ENCODE peak calls at places on chromosome 6, in ten cellular contexts. S is neuronal stem cell, Q is PC-3, M is PC-9, W is HL-60, Y is cardiac muscle cell, T is tibial nerve, H is esophagus muscularis mucosa, O is NT2/D1, U is HCT116. Z is an unnamed sample.

GRCh38 chr6:25169551-25170335 is 109.4 kb upstream of the CARMIL1 start:
- DNase-seq in S (no peak), Q (no peak), M (no peak), W (no peak), Y (no peak), T (no peak), H (no peak), O (no peak), U (no peak), Z (no peak)

GRCh38 chr6:79812195-79812594 is 135.2 kb downstream of the ELOVL4 start:
- DNase-seq in S (no peak), Q (no peak), M (no peak), W (no peak), Y (no peak), T (no peak), H (no peak), O (no peak), U (no peak), Z (no peak)

GRCh38 chr6:79635179-79635578 is 4.0 kb downstream of the SH3BGRL2 start:
- DNase-seq in S (no peak), Q (peak), M (peak), W (no peak), Y (peak), T (no peak), H (no peak), O (no peak), U (no peak), Z (no peak)

GRCh38 chr6:125102411-125102810 is 51.2 kb upstream of the TPD52L1 start:
- DNase-seq in S (no peak), Q (no peak), M (no peak), W (no peak), Y (peak), T (no peak), H (no peak), O (no peak), U (no peak), Z (no peak)

GRCh38 chr6:97812940-97813339 is 529.9 kb upstream of the MMS22L start:
- DNase-seq in S (no peak), Q (no peak), M (no peak), W (no peak), Y (no peak), T (no peak), H (no peak), O (no peak), U (no peak), Z (no peak)

GRCh38 chr6:27795697-27796494 is 116.3 kb downstream of the OR2B2 start:
- DNase-seq in S (peak), Q (peak), M (peak), W (peak), Y (peak), T (no peak), H (no peak), O (no peak), U (peak), Z (peak)

GRCh38 chr6:161429921-161430490 is 156.1 kb upstream of the AGPAT4 start:
- DNase-seq in S (no peak), Q (peak), M (no peak), W (no peak), Y (peak), T (no peak), H (no peak), O (no peak), U (no peak), Z (peak)

GRCh38 chr6:4084444-4085328 is 5.7 kb upstream of the FAM217A start:
- DNase-seq in S (no peak), Q (no peak), M (no peak), W (no peak), Y (no peak), T (no peak), H (no peak), O (no peak), U (no peak), Z (no peak)

GRCh38 chr6:157059781-157060180 is 263.5 kb downstream of the TMEM242 start:
- DNase-seq in S (peak), Q (no peak), M (no peak), W (no peak), Y (peak), T (no peak), H (no peak), O (no peak), U (no peak), Z (no peak)

GRCh38 chr6:51466427-51466826 is 621.0 kb downstream of the PKHD1 start:
- DNase-seq in S (no peak), Q (no peak), M (no peak), W (no peak), Y (no peak), T (no peak), H (no peak), O (no peak), U (no peak), Z (no peak)

GRCh38 chr6:118669561-118669960 is 18.2 kb upstream of the CEP85L start:
- DNase-seq in S (no peak), Q (no peak), M (no peak), W (no peak), Y (no peak), T (no peak), H (peak), O (no peak), U (no peak), Z (no peak)

GRCh38 chr6:119331676-119332286 is 17.8 kb downstream of the MAN1A1 start:
- DNase-seq in S (no peak), Q (no peak), M (no peak), W (no peak), Y (no peak), T (no peak), H (no peak), O (no peak), U (no peak), Z (no peak)

GRCh38 chr6:139721924-139722323 is 347.5 kb upstream of the CITED2 start:
- DNase-seq in S (no peak), Q (no peak), M (no peak), W (no peak), Y (no peak), T (no peak), H (no peak), O (no peak), U (no peak), Z (no peak)

GRCh38 chr6:97322811-97323210 is 39.8 kb upstream of the MMS22L start:
- DNase-seq in S (no peak), Q (peak), M (no peak), W (no peak), Y (no peak), T (no peak), H (no peak), O (no peak), U (no peak), Z (peak)

GRCh38 chr6:136550330-136551071 is at the start of gene MAP7:
- DNase-seq in S (peak), Q (peak), M (peak), W (no peak), Y (peak), T (no peak), H (no peak), O (peak), U (peak), Z (no peak)

GRCh38 chr6:40251609-40252008 is 317.3 kb upstream of the MOCS1 start:
- DNase-seq in S (no peak), Q (no peak), M (no peak), W (no peak), Y (no peak), T (no peak), H (no peak), O (no peak), U (no peak), Z (no peak)

GRCh38 chr6:132804251-132804650 is 5.8 kb upstream of the SLC18B1 start:
- DNase-seq in S (no peak), Q (no peak), M (no peak), W (no peak), Y (no peak), T (no peak), H (no peak), O (no peak), U (no peak), Z (no peak)

GRCh38 chr6:138239774-138240173 is 21.5 kb upstream of the PBOV1 start:
- DNase-seq in S (no peak), Q (no peak), M (no peak), W (no peak), Y (no peak), T (no peak), H (no peak), O (no peak), U (no peak), Z (no peak)

GRCh38 chr6:83117802-83118201 is 50.3 kb downstream of the DOP1A start:
- DNase-seq in S (no peak), Q (no peak), M (no peak), W (no peak), Y (peak), T (no peak), H (no peak), O (no peak), U (no peak), Z (no peak)

GRCh38 chr6:36028887-36029324 is 1.3 kb downstream of the MAPK14 start:
- DNase-seq in S (peak), Q (peak), M (peak), W (no peak), Y (peak), T (peak), H (no peak), O (no peak), U (no peak), Z (peak)

GRCh38 chr6:53984163-53984562 is 127.1 kb upstream of the MLIP start:
- DNase-seq in S (no peak), Q (peak), M (peak), W (no peak), Y (peak), T (no peak), H (no peak), O (no peak), U (peak), Z (peak)

GRCh38 chr6:81241126-81241525 is 511.4 kb downstream of the TENT5A start:
- DNase-seq in S (no peak), Q (no peak), M (no peak), W (no peak), Y (no peak), T (no peak), H (no peak), O (no peak), U (no peak), Z (peak)

GRCh38 chr6:56956481-56956880 is 1.6 kb downstream of the BEND6 start:
- DNase-seq in S (no peak), Q (no peak), M (no peak), W (no peak), Y (no peak), T (no peak), H (no peak), O (no peak), U (no peak), Z (no peak)

GRCh38 chr6:156804402-156804801 is 27.2 kb downstream of the ARID1B start:
- DNase-seq in S (no peak), Q (no peak), M (no peak), W (no peak), Y (no peak), T (no peak), H (no peak), O (no peak), U (no peak), Z (no peak)

GRCh38 chr6:166179704-166180103 is 12.1 kb upstream of the TBXT start:
- DNase-seq in S (no peak), Q (no peak), M (no peak), W (no peak), Y (no peak), T (no peak), H (no peak), O (no peak), U (no peak), Z (no peak)

GRCh38 chr6:142802124-142802523 is 142.9 kb downstream of the HIVEP2 start:
- DNase-seq in S (no peak), Q (peak), M (peak), W (no peak), Y (peak), T (no peak), H (no peak), O (peak), U (peak), Z (peak)

GRCh38 chr6:106117579-106117978 is 31.4 kb downstream of the PRDM1 start:
- DNase-seq in S (no peak), Q (no peak), M (peak), W (no peak), Y (no peak), T (no peak), H (no peak), O (no peak), U (no peak), Z (no peak)

GRCh38 chr6:1267057-1267732 is 44.7 kb upstream of the FOXQ1 start:
- DNase-seq in S (no peak), Q (peak), M (peak), W (no peak), Y (no peak), T (no peak), H (no peak), O (no peak), U (no peak), Z (peak)

GRCh38 chr6:131488780-131489179 is 84.2 kb upstream of the ARG1 start:
- DNase-seq in S (no peak), Q (no peak), M (no peak), W (no peak), Y (no peak), T (no peak), H (no peak), O (no peak), U (no peak), Z (no peak)

GRCh38 chr6:127026247-127026646 is 92.2 kb upstream of the RSPO3 start:
- DNase-seq in S (no peak), Q (peak), M (peak), W (no peak), Y (no peak), T (no peak), H (no peak), O (peak), U (peak), Z (no peak)

DNA sequence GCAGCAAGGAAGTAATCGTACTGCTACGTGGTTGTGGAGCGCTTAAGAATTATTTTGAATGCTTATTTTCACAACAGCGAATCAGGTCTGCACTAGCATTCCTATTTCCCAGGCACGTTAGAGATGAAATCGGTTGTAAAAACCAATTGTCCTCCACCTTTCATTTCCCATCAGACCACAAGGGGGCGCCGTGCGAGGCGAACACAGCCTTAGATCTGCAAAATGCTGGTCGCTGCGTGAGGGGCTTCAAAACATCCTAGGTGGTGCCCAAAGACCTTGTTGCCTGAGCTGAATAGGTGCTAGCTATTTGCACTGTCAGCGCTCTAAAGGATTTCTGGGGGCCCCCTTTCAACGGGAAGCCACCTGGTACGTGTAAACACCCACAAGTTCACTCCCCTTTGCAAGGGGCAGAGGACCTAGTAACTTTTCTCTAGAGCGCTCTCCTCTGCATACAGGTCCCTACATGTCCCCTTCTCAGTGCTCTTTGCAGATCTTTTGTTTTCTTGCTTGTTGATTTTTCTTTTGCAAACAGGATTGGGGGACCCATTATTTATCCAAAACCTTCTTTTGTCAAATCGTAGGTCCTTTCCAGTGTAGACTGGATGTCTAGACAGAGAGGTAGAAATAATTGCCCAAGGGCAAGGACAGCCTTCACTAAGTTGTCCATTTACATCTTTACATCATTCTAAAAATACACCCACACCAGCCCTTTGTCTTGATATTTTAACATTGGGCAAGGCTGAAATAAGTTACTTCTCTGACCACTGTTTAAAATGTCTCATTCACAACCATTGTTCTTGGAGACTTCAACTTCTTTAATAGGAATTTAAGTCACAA is 59.7 kb downstream of the NEDD9 start:
- DNase-seq in S (peak), Q (peak), M (no peak), W (peak), Y (peak), T (peak), H (no peak), O (peak), U (peak), Z (no peak)
- H3K4me3 ChIP-seq in S (no peak), Q (no peak), M (no peak), W (no peak), Y (no peak), T (no peak), H (no peak), O (no peak), U (no peak), Z (no peak)

GRCh38 chr6:99602519-99603420 is 3.9 kb upstream of the PRDM13 start:
- DNase-seq in S (no peak), Q (no peak), M (no peak), W (no peak), Y (no peak), T (no peak), H (no peak), O (no peak), U (no peak), Z (no peak)
- H3K4me3 ChIP-seq in S (no peak), Q (no peak), M (no peak), W (peak), Y (peak), T (peak), H (peak), O (peak), U (no peak), Z (peak)

GRCh38 chr6:135187372-135187771 is 6.3 kb downstream of the MYB start:
- DNase-seq in S (no peak), Q (no peak), M (no peak), W (no peak), Y (no peak), T (no peak), H (no peak), O (no peak), U (no peak), Z (no peak)

GRCh38 chr6:135183532-135184440 is 2.7 kb downstream of the MYB start:
- DNase-seq in S (peak), Q (peak), M (peak), W (peak), Y (peak), T (no peak), H (no peak), O (peak), U (peak), Z (no peak)

GRCh38 chr6:135182993-135183531 is 2.0 kb downstream of the MYB start:
- DNase-seq in S (peak), Q (peak), M (peak), W (no peak), Y (no peak), T (no peak), H (no peak), O (no peak), U (no peak), Z (no peak)

GRCh38 chr6:135186255-135186654 is 5.1 kb downstream of the MYB start:
- DNase-seq in S (no peak), Q (no peak), M (no peak), W (no peak), Y (no peak), T (no peak), H (no peak), O (no peak), U (no peak), Z (no peak)

DNA sequence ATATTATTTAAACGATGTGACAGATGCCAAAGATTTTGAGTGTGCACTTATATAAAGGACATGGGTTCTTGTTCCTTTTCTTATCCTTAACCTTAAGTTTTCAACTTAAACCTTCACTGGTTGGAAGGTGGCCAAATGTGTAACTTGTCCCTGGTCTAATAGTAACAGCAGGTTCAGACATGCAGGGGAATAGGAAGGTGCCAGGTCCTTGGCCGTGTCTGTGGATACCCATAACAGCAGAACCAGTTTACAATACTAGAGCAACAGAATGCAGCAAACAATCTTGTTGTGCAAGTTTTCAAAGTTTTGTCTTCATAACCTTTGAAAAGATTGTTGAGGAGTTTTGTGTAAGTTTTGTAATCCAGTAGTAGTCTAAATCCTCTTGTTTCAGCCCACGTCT is 4.4 kb downstream of the MYB start:
- DNase-seq in S (no peak), Q (no peak), M (peak), W (no peak), Y (no peak), T (no peak), H (no peak), O (no peak), U (no peak), Z (no peak)
- H3K4me3 ChIP-seq in S (no peak), Q (no peak), M (no peak), W (peak), Y (no peak), T (no peak), H (no peak), O (no peak), U (no peak), Z (no peak)

DNA sequence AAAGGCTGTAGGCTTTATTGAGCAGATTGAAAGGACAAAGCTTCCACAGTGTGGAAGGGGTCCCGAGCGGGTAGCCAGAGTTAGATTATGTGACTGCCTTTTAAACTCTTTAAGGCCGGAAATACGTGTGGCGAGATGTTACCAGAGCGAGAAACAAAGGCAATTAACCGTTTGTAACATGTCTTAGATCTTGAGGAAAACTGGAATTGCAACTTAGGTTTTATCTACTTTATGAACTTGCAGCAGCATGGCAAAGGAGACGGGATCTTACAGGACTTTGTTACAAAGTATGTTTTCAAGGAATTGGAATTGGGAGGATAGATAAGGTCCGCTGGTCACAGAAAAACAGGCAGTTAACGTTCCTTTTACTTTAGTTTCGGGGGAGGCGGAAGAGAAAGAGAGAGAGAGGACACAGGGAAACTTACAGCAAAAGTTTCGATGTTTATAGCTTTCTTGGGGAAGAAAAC is 594.7 kb upstream of the ADGRB3 start:
- DNase-seq in S (no peak), Q (no peak), M (no peak), W (no peak), Y (peak), T (no peak), H (no peak), O (no peak), U (no peak), Z (no peak)
- H3K4me3 ChIP-seq in S (no peak), Q (no peak), M (no peak), W (no peak), Y (no peak), T (peak), H (no peak), O (no peak), U (no peak), Z (no peak)

GRCh38 chr6:22146581-22147468 is 150.0 kb downstream of the PRL start:
- DNase-seq in S (no peak), Q (no peak), M (no peak), W (no peak), Y (peak), T (no peak), H (no peak), O (no peak), U (no peak), Z (no peak)
- H3K4me3 ChIP-seq in S (no peak), Q (no peak), M (no peak), W (no peak), Y (no peak), T (no peak), H (peak), O (no peak), U (no peak), Z (peak)

GRCh38 chr6:169513478-169514193 is 188.2 kb downstream of the WDR27 start:
- DNase-seq in S (no peak), Q (no peak), M (no peak), W (no peak), Y (no peak), T (no peak), H (no peak), O (no peak), U (no peak), Z (no peak)
- H3K4me3 ChIP-seq in S (no peak), Q (no peak), M (no peak), W (no peak), Y (no peak), T (no peak), H (no peak), O (no peak), U (no peak), Z (no peak)

Z was measured in skeletal muscle cell.